ENCODE peak calls at places on chromosome 6, in seven cellular contexts. C is DND-41, Z is AG04449, W is ascending aorta, N is mesothelial cell of epicardium, G is AG09319, R is cardiac muscle cell. X is an unnamed sample.
A peak's percentile ranks its signal among the peaks of the same experiment; 100 is the strongest.

GRCh38 chr6:105164418-105164817 is 15.4 kb downstream of the POPDC3 start:
- DNase-seq in N (no peak), R (peak; percentile 33), Z (no peak), W (no peak), C (no peak), G (no peak), X (no peak)

GRCh38 chr6:36120539-36120938 is 9.8 kb upstream of the MAPK13 start:
- DNase-seq in Z (no peak), R (no peak), G (no peak), W (no peak), N (no peak), C (peak; percentile 45), X (peak; percentile 89)

GRCh38 chr6:133184798-133185380 is 56.3 kb upstream of the EYA4 start:
- DNase-seq in R (peak; percentile 57), Z (peak; percentile 3), N (no peak), W (no peak), C (no peak), G (peak; percentile 12), X (no peak)

GRCh38 chr6:113829702-113830058 is 27.5 kb upstream of the MARCKS start:
- DNase-seq in N (no peak), Z (peak; percentile 75), W (no peak), R (peak; percentile 61), G (no peak), C (no peak), X (no peak)

GRCh38 chr6:147194652-147195403 is 9.4 kb upstream of the STXBP5 start:
- DNase-seq in N (no peak), G (no peak), W (no peak), Z (no peak), R (no peak), C (no peak), X (no peak)

GRCh38 chr6:139990865-139991264 is 616.4 kb upstream of the CITED2 start:
- DNase-seq in N (no peak), Z (no peak), G (no peak), R (peak; percentile 90), W (no peak), C (no peak), X (no peak)

GRCh38 chr6:166907871-166908806 is 48.2 kb downstream of the RNASET2 start:
- DNase-seq in Z (no peak), C (no peak), N (no peak), G (no peak), R (no peak), W (no peak), X (no peak)

GRCh38 chr6:9659848-9660247 is 755.0 kb downstream of the TFAP2A start:
- DNase-seq in Z (no peak), N (no peak), W (no peak), R (no peak), C (no peak), G (no peak), X (no peak)

GRCh38 chr6:45786243-45786795 is 229.3 kb downstream of the CLIC5 start:
- DNase-seq in C (no peak), N (no peak), G (no peak), W (no peak), R (no peak), Z (no peak), X (no peak)

GRCh38 chr6:156418253-156418652 is 358.9 kb upstream of the ARID1B start:
- DNase-seq in W (no peak), N (no peak), C (no peak), G (no peak), Z (no peak), R (no peak), X (no peak)

GRCh38 chr6:132130530-132131298 is 179.5 kb upstream of the CCN2 start:
- DNase-seq in W (peak; percentile 33), G (no peak), N (no peak), Z (no peak), C (no peak), R (peak; percentile 87), X (peak; percentile 1)

GRCh38 chr6:63426844-63427243 is 107.1 kb upstream of the LGSN start:
- DNase-seq in W (no peak), Z (no peak), N (no peak), C (no peak), R (no peak), G (no peak), X (no peak)

GRCh38 chr6:39330057-39330456 is 7.6 kb upstream of the KCNK16 start:
- DNase-seq in Z (no peak), W (no peak), N (no peak), R (no peak), C (no peak), G (no peak), X (no peak)

GRCh38 chr6:116397960-116398359 is 27.2 kb downstream of the DSE start:
- DNase-seq in N (no peak), R (peak; percentile 56), W (no peak), G (no peak), Z (no peak), C (no peak), X (no peak)

GRCh38 chr6:5173862-5174643 is 86.7 kb downstream of the LYRM4 start:
- DNase-seq in R (no peak), Z (no peak), N (no peak), G (no peak), C (peak; percentile 54), W (no peak), X (peak; percentile 85)

GRCh38 chr6:35808688-35809087 is 3.5 kb downstream of the LHFPL5 start:
- DNase-seq in C (no peak), N (no peak), R (peak; percentile 15), Z (no peak), G (no peak), W (no peak), X (no peak)

GRCh38 chr6:53347250-53347920 is 1.4 kb downstream of the ELOVL5 start:
- DNase-seq in R (peak; percentile 48), W (no peak), C (peak; percentile 54), G (no peak), N (no peak), Z (no peak), X (peak; percentile 51)

GRCh38 chr6:82353848-82354247 is 9.8 kb upstream of the TPBG start:
- DNase-seq in C (no peak), W (no peak), G (no peak), N (no peak), Z (no peak), R (no peak), X (no peak)

GRCh38 chr6:70735513-70735912 is 67.8 kb downstream of the SMAP1 start:
- DNase-seq in Z (no peak), G (no peak), C (no peak), R (no peak), N (no peak), W (no peak), X (no peak)

GRCh38 chr6:142845624-142846458 is 99.1 kb downstream of the HIVEP2 start:
- DNase-seq in W (peak; percentile 43), G (no peak), N (peak; percentile 81), R (peak; percentile 94), Z (no peak), C (peak; percentile 74), X (peak; percentile 71)

GRCh38 chr6:19697744-19698290 is 139.4 kb upstream of the ID4 start:
- DNase-seq in W (no peak), N (no peak), C (no peak), Z (peak; percentile 65), G (peak; percentile 27), R (peak; percentile 58), X (no peak)

GRCh38 chr6:683742-684440 is 9.0 kb downstream of the EXOC2 start:
- DNase-seq in Z (peak; percentile 38), C (peak; percentile 60), R (peak; percentile 82), W (no peak), N (no peak), G (peak; percentile 65), X (peak; percentile 55)

GRCh38 chr6:100176951-100177710 is 183.1 kb upstream of the MCHR2 start:
- DNase-seq in W (no peak), Z (no peak), G (no peak), N (no peak), C (no peak), R (no peak), X (no peak)
- TF ChIP-seq CTCF in W (no peak), Z (no peak), G (no peak), N (no peak), C (no peak), R (no peak), X (no peak)

DNA sequence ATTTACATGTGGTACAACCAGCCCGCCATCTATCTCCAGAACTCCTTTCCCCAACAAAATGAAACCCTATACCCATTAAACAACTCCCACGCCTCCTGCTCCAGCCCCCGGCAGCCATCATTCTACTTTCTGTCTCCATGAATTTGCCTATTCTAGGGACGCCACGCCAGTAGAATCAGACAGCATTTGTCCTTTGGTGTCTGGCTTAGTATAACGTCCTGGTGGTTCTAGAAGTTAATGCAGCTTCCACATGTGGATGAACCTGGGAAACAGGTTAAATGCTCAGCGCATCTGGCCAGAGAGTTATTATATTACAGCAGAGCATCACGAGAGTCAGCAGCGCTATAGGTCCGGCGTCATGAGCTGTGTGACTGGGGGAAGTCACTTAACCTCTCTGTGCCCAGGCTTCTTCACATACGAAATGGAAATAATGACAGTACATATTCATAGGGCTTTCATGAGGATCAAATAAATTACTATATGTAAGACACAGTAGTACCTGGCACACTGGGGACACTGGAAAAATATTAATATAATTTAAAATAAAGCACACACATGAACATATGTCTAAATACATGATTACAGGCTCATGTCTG is 178.7 kb upstream of the TAB2 start:
- DNase-seq in R (no peak), Z (no peak), N (no peak), C (no peak), W (no peak), G (no peak), X (no peak)
- TF ChIP-seq CTCF in R (peak; percentile 2), Z (no peak), N (no peak), C (no peak), W (no peak), G (no peak), X (peak; percentile 20)

DNA sequence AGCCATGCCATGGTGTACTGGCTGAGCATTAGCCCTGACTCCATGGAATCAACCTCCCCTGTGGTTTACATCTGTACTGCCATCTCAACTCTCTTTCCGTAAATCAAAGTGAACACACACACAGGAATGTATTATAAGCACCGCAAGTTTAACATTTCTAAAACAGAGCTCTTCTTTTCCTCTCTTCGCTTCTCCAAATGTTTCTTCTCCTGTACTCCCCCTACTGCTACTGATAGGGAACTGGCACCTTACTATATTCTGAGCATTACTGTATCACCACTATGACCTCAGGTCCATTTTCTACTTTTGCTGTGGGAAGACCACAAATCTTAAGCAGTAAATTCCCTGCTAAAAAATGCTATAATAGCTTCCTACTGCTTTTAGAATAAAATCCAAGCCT is 101.2 kb downstream of the NUS1 start:
- DNase-seq in N (no peak), G (no peak), R (no peak), W (no peak), C (no peak), Z (no peak), X (no peak)
- TF ChIP-seq CTCF in N (no peak), G (no peak), R (no peak), W (no peak), C (no peak), Z (no peak), X (no peak)

DNA sequence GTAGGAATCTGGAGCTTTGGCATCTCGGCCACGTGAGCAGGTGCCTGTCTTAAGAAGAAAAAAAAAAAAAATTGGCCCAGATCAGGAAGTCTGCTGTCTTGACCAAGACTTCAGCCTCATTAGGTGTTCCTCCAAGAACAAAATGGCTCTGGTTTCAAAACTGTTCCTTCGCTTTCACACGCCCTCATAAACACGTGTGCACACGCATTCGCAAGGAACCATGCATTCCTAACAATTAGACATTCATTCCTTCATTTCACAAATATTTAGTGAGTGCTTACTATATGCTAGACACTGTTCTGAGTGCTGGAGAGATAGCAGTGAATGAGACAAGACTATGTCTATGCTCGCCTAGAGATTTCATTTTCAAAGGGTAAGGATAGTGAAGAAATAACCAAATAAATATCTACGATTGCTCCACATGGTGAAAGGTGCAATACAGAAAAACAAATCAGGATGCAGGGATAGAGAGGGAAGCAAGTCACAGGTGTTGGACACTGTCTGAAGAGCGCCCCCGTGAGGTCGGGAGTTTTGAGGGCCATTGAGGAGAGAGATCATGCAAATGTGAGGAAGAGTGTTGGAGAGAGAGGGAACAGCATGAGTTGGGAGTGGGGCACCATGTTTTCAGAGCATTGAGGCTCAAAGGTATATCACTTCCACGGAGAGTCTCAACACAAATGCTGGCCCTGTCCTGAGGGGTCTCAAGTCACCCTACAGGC is 53.3 kb downstream of the CCDC170 start:
- DNase-seq in R (no peak), C (no peak), N (no peak), W (no peak), Z (no peak), G (no peak), X (no peak)
- TF ChIP-seq CTCF in R (no peak), C (peak; percentile 14), N (no peak), W (no peak), Z (no peak), G (no peak), X (no peak)